ENCODE peak calls at places on chromosomes 1 and 21, in seven cellular contexts. One of them, this sample, is unnamed.

GRCh38 chr1:162276493-162276892 is 100.2 kb downstream of the SPATA46 start:
- DNase-seq in brain microvascular endothelial cell: no peak
- DNase-seq in iPS-NIHi11: peak
- DNase-seq in NCI-H1436 treated with DMSO at 0.1 percent for 48 hours: no peak
- DNase-seq in lower lobe of right lung: no peak
- DNase-seq in activated T-helper 1 cell treated with anti-CD3 and anti-CD28 coated beads, Interleukin-2, amount 50 U/mL, for 16 hours: no peak
- DNase-seq in fibroblast of mammary gland: peak
- DNase-seq in this sample: peak

GRCh38 chr1:93705897-93706500 is 24.4 kb upstream of the BCAR3 start:
- DNase-seq in brain microvascular endothelial cell: no peak
- DNase-seq in iPS-NIHi11: no peak
- DNase-seq in NCI-H1436 treated with DMSO at 0.1 percent for 48 hours: no peak
- DNase-seq in lower lobe of right lung: no peak
- DNase-seq in activated T-helper 1 cell treated with anti-CD3 and anti-CD28 coated beads, Interleukin-2, amount 50 U/mL, for 16 hours: no peak
- DNase-seq in fibroblast of mammary gland: peak
- DNase-seq in this sample: no peak

GRCh38 chr1:98321191-98321590 is 340.3 kb upstream of the SNX7 start:
- DNase-seq in brain microvascular endothelial cell: no peak
- DNase-seq in iPS-NIHi11: no peak
- DNase-seq in NCI-H1436 treated with DMSO at 0.1 percent for 48 hours: no peak
- DNase-seq in lower lobe of right lung: no peak
- DNase-seq in activated T-helper 1 cell treated with anti-CD3 and anti-CD28 coated beads, Interleukin-2, amount 50 U/mL, for 16 hours: no peak
- DNase-seq in fibroblast of mammary gland: no peak
- DNase-seq in this sample: no peak

GRCh38 chr1:77927414-77927813 is 39.0 kb downstream of the NEXN start:
- DNase-seq in brain microvascular endothelial cell: no peak
- DNase-seq in iPS-NIHi11: no peak
- DNase-seq in NCI-H1436 treated with DMSO at 0.1 percent for 48 hours: no peak
- DNase-seq in lower lobe of right lung: no peak
- DNase-seq in activated T-helper 1 cell treated with anti-CD3 and anti-CD28 coated beads, Interleukin-2, amount 50 U/mL, for 16 hours: no peak
- DNase-seq in fibroblast of mammary gland: no peak
- DNase-seq in this sample: no peak

GRCh38 chr1:43492816-43493215 is 37.9 kb upstream of the PTPRF start:
- DNase-seq in brain microvascular endothelial cell: no peak
- DNase-seq in iPS-NIHi11: no peak
- DNase-seq in NCI-H1436 treated with DMSO at 0.1 percent for 48 hours: no peak
- DNase-seq in lower lobe of right lung: no peak
- DNase-seq in activated T-helper 1 cell treated with anti-CD3 and anti-CD28 coated beads, Interleukin-2, amount 50 U/mL, for 16 hours: no peak
- DNase-seq in fibroblast of mammary gland: peak
- DNase-seq in this sample: peak

GRCh38 chr1:111507411-111508201 is 4.2 kb upstream of the ADORA3 start:
- DNase-seq in brain microvascular endothelial cell: peak
- DNase-seq in iPS-NIHi11: peak
- DNase-seq in NCI-H1436 treated with DMSO at 0.1 percent for 48 hours: no peak
- DNase-seq in lower lobe of right lung: peak
- DNase-seq in activated T-helper 1 cell treated with anti-CD3 and anti-CD28 coated beads, Interleukin-2, amount 50 U/mL, for 16 hours: peak
- DNase-seq in fibroblast of mammary gland: peak
- DNase-seq in this sample: peak

GRCh38 chr1:43206721-43207228 is 34.6 kb downstream of the CFAP57 start:
- DNase-seq in brain microvascular endothelial cell: peak
- DNase-seq in iPS-NIHi11: peak
- DNase-seq in NCI-H1436 treated with DMSO at 0.1 percent for 48 hours: no peak
- DNase-seq in lower lobe of right lung: peak
- DNase-seq in activated T-helper 1 cell treated with anti-CD3 and anti-CD28 coated beads, Interleukin-2, amount 50 U/mL, for 16 hours: no peak
- DNase-seq in fibroblast of mammary gland: peak
- DNase-seq in this sample: peak

GRCh38 chr1:156661932-156662587 is 15.1 kb downstream of the NES start:
- DNase-seq in brain microvascular endothelial cell: peak
- DNase-seq in iPS-NIHi11: no peak
- DNase-seq in NCI-H1436 treated with DMSO at 0.1 percent for 48 hours: no peak
- DNase-seq in lower lobe of right lung: no peak
- DNase-seq in activated T-helper 1 cell treated with anti-CD3 and anti-CD28 coated beads, Interleukin-2, amount 50 U/mL, for 16 hours: no peak
- DNase-seq in fibroblast of mammary gland: peak
- DNase-seq in this sample: peak

GRCh38 chr21:43269461-43269860 is 100.7 kb downstream of the CRYAA start:
- DNase-seq in brain microvascular endothelial cell: no peak
- DNase-seq in iPS-NIHi11: peak
- DNase-seq in NCI-H1436 treated with DMSO at 0.1 percent for 48 hours: no peak
- DNase-seq in lower lobe of right lung: peak
- DNase-seq in activated T-helper 1 cell treated with anti-CD3 and anti-CD28 coated beads, Interleukin-2, amount 50 U/mL, for 16 hours: no peak
- DNase-seq in fibroblast of mammary gland: no peak
- DNase-seq in this sample: no peak

GRCh38 chr1:205054013-205054412 is 11.0 kb downstream of the CNTN2 start:
- DNase-seq in brain microvascular endothelial cell: no peak
- DNase-seq in iPS-NIHi11: peak
- DNase-seq in NCI-H1436 treated with DMSO at 0.1 percent for 48 hours: no peak
- DNase-seq in lower lobe of right lung: no peak
- DNase-seq in activated T-helper 1 cell treated with anti-CD3 and anti-CD28 coated beads, Interleukin-2, amount 50 U/mL, for 16 hours: no peak
- DNase-seq in fibroblast of mammary gland: no peak
- DNase-seq in this sample: no peak

GRCh38 chr1:8023995-8024313 is 2.2 kb downstream of the ERRFI1 start:
- DNase-seq in brain microvascular endothelial cell: no peak
- DNase-seq in iPS-NIHi11: no peak
- DNase-seq in NCI-H1436 treated with DMSO at 0.1 percent for 48 hours: no peak
- DNase-seq in lower lobe of right lung: no peak
- DNase-seq in activated T-helper 1 cell treated with anti-CD3 and anti-CD28 coated beads, Interleukin-2, amount 50 U/mL, for 16 hours: no peak
- DNase-seq in fibroblast of mammary gland: no peak
- DNase-seq in this sample: no peak